ENCODE peak calls at places on chromosomes 7 and 10, in five cellular contexts. G is uterus, N is GM12892, F is NCI-H1105, B is H54. S is an unnamed sample.

GRCh38 chr10:25392132-25392531 is 217.3 kb downstream of the GPR158 start:
- DNase-seq in G (no peak), F (no peak), N (no peak), B (no peak), S (no peak)

GRCh38 chr7:69192134-69192533 is 406.1 kb upstream of the AUTS2 start:
- DNase-seq in G (no peak), F (no peak), B (no peak), N (no peak), S (no peak)

GRCh38 chr10:89503151-89503550 is 32.2 kb downstream of the SLC16A12 start:
- DNase-seq in B (no peak), F (no peak), N (no peak), G (no peak), S (no peak)

GRCh38 chr7:26937306-26937705 is 72.9 kb upstream of the SKAP2 start:
- DNase-seq in B (no peak), N (no peak), F (no peak), G (no peak), S (no peak)

GRCh38 chr10:58086144-58086762 is 181.4 kb downstream of the IPMK start:
- DNase-seq in B (no peak), N (no peak), G (no peak), F (no peak), S (no peak)

GRCh38 chr10:17599089-17599488 is 18.1 kb downstream of the HACD1 start:
- DNase-seq in G (no peak), B (no peak), F (no peak), N (no peak), S (no peak)

GRCh38 chr10:71608863-71609768 is 110.5 kb downstream of the C10orf105 start:
- DNase-seq in G (peak), B (peak), F (peak), N (peak), S (peak)

GRCh38 chr10:112738586-112739218 is 211.3 kb upstream of the TCF7L2 start:
- DNase-seq in G (no peak), B (no peak), N (no peak), F (no peak), S (no peak)